ENCODE peak calls at places on chromosomes 16 and 17, in nine cellular contexts. P is psoas muscle; Z is GM23248; N is CD8-positive, alpha-beta memory T cell; V is OCI-LY7; J is tibial artery; U is aorta; Y is IMR-90; A is heart left ventricle. F is an unnamed sample. For H3K36me3, the result is how much of the 10 kb centered on the place peaks cover.

GRCh38 chr16:4091638-4092037 is 24.6 kb downstream of the ADCY9 start:
- DNase-seq in J (no peak), V (no peak), Z (no peak), P (peak), N (no peak), Y (no peak), U (no peak), A (no peak), F (no peak)

GRCh38 chr17:50620848-50621247 is 13.8 kb upstream of the ABCC3 start:
- DNase-seq in N (no peak), J (no peak), Z (no peak), Y (no peak), V (peak), A (no peak), P (no peak), U (no peak), F (no peak)

GRCh38 chr16:57998484-57998883 is 2.0 kb downstream of the ZNF319 start:
- DNase-seq in U (no peak), J (no peak), P (no peak), N (peak), A (peak), V (no peak), Y (no peak), Z (peak), F (peak)

GRCh38 chr16:89197633-89198416 is 2.5 kb downstream of the SLC22A31 start:
- DNase-seq in P (peak), J (no peak), U (peak), N (no peak), V (no peak), A (peak), Z (no peak), Y (no peak), F (no peak)

GRCh38 chr16:84314373-84314772 is 19.7 kb downstream of the WFDC1 start:
- DNase-seq in J (no peak), N (no peak), A (no peak), V (no peak), Z (peak), P (no peak), Y (no peak), U (no peak), F (no peak)

GRCh38 chr17:40022961-40023541 is 7.8 kb downstream of the CSF3 start:
- DNase-seq in P (peak), V (no peak), Z (no peak), U (no peak), A (peak), Y (no peak), N (no peak), J (no peak), F (no peak)

GRCh38 chr17:75693500-75694481 is 26.7 kb downstream of the SAP30BP start:
- DNase-seq in A (peak), Z (peak), P (peak), N (no peak), J (peak), Y (peak), U (peak), V (no peak), F (no peak)

GRCh38 chr17:76725580-76726230 is 701 bp downstream of the JMJD6 start:
- DNase-seq in A (peak), V (peak), J (peak), U (peak), N (peak), P (peak), Z (peak), Y (peak), F (peak)

GRCh38 chr16:68985855-68986254 is 119.6 kb upstream of the HAS3 start:
- DNase-seq in Z (peak), U (no peak), A (no peak), Y (peak), P (no peak), J (no peak), V (no peak), N (no peak), F (no peak)

GRCh38 chr17:28575126-28575795 is 1.4 kb downstream of the ALDOC start:
- DNase-seq in V (no peak), U (no peak), Z (no peak), A (peak), J (no peak), N (no peak), Y (no peak), P (no peak), F (no peak)

GRCh38 chr16:15602285-15603044 is 40.5 kb downstream of the MARF1 start:
- DNase-seq in Z (no peak), V (no peak), J (no peak), Y (no peak), U (no peak), N (no peak), P (no peak), A (no peak), F (no peak)
- H3K36me3 ChIP-seq in Z (under half), V (half or more), J (half or more), Y (half or more), U (under half), N (half or more), P (under half), A (half or more), F (half or more)

DNA sequence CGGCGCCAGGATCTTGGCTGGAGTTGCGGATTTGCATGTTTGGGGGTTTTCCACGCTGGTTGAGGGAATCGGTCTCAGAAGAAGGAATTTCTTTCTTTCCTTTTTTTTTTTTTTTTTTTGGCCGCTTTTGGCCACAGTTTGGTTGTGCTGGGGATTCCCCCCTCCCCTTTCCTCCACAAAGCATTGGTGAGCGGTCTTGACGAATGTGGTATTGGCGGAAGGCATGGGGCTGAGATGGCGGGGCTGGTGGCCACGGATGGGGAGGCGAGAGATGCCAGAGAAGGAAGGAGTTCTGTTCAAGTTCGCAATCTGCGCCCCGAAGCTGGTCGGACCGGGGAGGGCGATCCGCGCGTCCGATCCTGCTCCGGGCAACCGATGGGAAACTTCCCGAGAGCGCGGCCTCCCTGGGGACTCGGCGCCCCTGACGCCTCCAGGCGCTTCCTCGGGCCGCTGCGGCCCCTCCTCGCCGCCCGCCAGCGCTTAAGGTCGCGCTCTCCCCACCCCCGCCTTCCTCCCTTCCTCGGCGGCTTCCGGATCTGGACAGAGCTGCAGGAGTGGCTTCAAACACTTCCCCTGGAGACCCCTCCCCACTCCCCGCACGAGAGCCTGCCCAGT is 43.2 kb downstream of the RAI1 start:
- DNase-seq in N (no peak), Y (peak), Z (peak), V (no peak), A (peak), J (no peak), U (no peak), P (peak), F (no peak)
- H3K4me3 ChIP-seq in N (peak), Y (peak), Z (peak), V (peak), A (peak), J (peak), U (peak), P (peak), F (peak)

GRCh38 chr16:70493863-70494770 is 29.2 kb downstream of the COG4 start:
- DNase-seq in V (peak), J (no peak), A (no peak), Z (peak), U (no peak), P (no peak), Y (peak), N (no peak), F (no peak)

GRCh38 chr16:70496513-70496912 is 26.8 kb downstream of the COG4 start:
- DNase-seq in A (no peak), Z (no peak), Y (no peak), V (no peak), P (no peak), N (no peak), J (no peak), U (no peak), F (no peak)

GRCh38 chr16:70490261-70490660 is 33.1 kb downstream of the COG4 start:
- DNase-seq in V (no peak), U (no peak), P (peak), Y (peak), J (no peak), N (no peak), A (peak), Z (no peak), F (no peak)

GRCh38 chr16:70495425-70496182 is 27.8 kb downstream of the COG4 start:
- DNase-seq in V (no peak), Y (no peak), J (no peak), P (no peak), N (no peak), Z (no peak), U (no peak), A (no peak), F (no peak)

GRCh38 chr16:70494777-70495176 is 28.6 kb downstream of the COG4 start:
- DNase-seq in A (no peak), Z (no peak), J (no peak), V (no peak), Y (no peak), N (no peak), P (no peak), U (no peak), F (no peak)
- H3K36me3 ChIP-seq in A (half or more), Z (under half), J (half or more), V (half or more), Y (under half), N (under half), P (under half), U (under half), F (under half)

DNA sequence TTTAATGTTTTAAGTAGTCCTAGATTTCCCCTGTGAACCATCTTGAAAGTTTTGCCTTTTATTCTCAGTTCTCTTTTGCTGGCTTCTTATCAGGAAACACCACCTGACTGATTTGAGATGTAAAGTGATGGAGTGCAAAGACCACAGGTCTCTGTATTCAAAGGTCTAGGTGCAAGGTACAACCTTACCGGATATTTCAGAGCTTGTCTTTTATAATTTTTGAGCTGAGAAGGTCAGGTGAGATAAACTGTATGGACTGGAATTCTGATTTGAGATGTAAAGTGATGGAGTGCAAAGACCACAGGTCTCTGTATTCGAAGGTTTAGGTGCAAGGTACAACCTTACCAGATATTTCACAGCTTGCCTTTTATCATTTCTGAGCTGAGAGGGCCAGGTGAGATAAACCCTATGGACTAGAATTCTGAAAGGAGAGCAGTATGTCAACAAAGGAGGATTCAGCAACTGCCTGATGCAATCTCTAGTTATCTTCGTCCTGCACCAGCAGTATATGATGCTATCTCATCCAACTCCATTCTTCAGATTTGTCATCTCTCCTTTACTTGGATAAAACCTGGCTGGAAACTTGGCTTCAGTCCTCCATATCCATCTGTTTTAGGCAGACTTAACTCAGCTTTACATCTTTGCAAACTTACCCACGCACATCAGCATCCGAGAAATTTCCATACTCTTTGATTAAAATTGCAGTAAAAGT is 64.3 kb downstream of the CENPV start:
- DNase-seq in Z (no peak), P (no peak), A (no peak), V (peak), U (no peak), Y (peak), J (no peak), N (no peak), F (no peak)
- H3K4me3 ChIP-seq in Z (no peak), P (no peak), A (no peak), V (no peak), U (no peak), Y (no peak), J (no peak), N (no peak), F (no peak)

GRCh38 chr16:50747206-50747956 is 5.5 kb downstream of the CYLD start:
- DNase-seq in Z (peak), A (no peak), V (peak), Y (no peak), N (peak), U (no peak), P (no peak), J (no peak), F (no peak)

GRCh38 chr16:50751528-50751927 is 9.6 kb downstream of the CYLD start:
- DNase-seq in U (no peak), V (no peak), Z (no peak), Y (no peak), P (no peak), J (no peak), N (no peak), A (no peak), F (no peak)

GRCh38 chr16:50756466-50756865 is 14.6 kb downstream of the CYLD start:
- DNase-seq in P (no peak), U (no peak), N (no peak), Z (peak), J (no peak), V (no peak), A (no peak), Y (no peak), F (no peak)

DNA sequence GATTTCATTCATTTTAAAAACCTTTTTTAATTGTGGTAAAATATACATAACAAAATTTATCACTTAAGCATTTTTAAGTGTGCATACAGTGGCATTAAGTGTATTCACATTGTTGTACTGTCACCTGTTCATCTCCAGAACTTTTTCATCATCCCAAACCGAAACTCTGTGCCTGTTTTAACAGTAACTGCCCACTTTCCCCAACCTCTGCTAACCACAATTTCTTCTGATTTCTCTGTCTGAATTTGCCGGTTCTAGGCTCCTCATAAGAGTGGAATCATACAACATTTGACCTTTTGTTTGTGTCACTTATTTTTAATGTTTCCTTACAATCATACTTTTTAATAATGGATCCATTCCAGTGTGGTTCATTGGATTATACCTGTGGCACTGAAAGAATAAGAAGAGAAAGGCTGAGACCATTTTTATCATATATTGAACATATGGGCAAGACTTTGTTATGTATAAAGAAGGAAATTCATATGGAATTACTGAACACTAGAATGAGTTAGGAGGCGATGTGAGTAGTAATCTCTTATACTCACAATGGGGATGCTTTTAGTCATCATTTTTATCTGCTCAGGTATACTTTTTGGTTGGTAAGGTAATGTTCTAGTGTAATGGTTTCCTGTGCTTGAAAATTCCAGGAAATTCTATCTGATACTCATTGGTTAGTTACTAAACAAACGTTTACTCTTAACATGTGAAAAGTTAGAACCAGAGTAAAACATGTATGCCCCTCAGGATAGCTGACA is 10.8 kb downstream of the CYLD start:
- DNase-seq in U (no peak), P (no peak), A (no peak), V (no peak), Y (no peak), Z (no peak), N (no peak), J (no peak), F (no peak)
- H3K36me3 ChIP-seq in U (under half), P (under half), A (half or more), V (under half), Y (under half), Z (half or more), N (under half), J (half or more), F (under half)

GRCh38 chr17:43878260-43879082 is 28.9 kb downstream of the MPP2 start:
- DNase-seq in V (peak), Z (peak), A (peak), Y (peak), U (peak), J (peak), N (peak), P (peak), F (peak)
- H3K4me3 ChIP-seq in V (no peak), Z (no peak), A (no peak), Y (no peak), U (no peak), J (no peak), N (no peak), P (no peak), F (no peak)